ENCODE peak calls at places on chromosomes 5 and 9, in five cellular contexts. One of them, this sample, is unnamed.

GRCh38 chr9:130453487-130453886 is 8.7 kb downstream of the ASS1 start:
- DNase-seq in HepG2: peak
- DNase-seq in K562: peak
- DNase-seq in H1: no peak
- DNase-seq in A549: no peak
- DNase-seq in this sample: peak

GRCh38 chr9:84811072-84811725 is 141.7 kb downstream of the NTRK2 start:
- DNase-seq in K562: no peak
- DNase-seq in HepG2: no peak
- DNase-seq in H1: no peak
- DNase-seq in A549: no peak
- DNase-seq in this sample: no peak

GRCh38 chr5:675876-676698 is 17.1 kb downstream of the TPPP start:
- DNase-seq in H1: no peak
- DNase-seq in A549: no peak
- DNase-seq in K562: no peak
- DNase-seq in HepG2: no peak
- DNase-seq in this sample: no peak

GRCh38 chr9:77944556-77945261 is 86.9 kb downstream of the GNAQ start:
- DNase-seq in H1: no peak
- DNase-seq in A549: peak
- DNase-seq in K562: no peak
- DNase-seq in HepG2: no peak
- DNase-seq in this sample: no peak

GRCh38 chr5:180784497-180785097 is 18.0 kb downstream of the MGAT1 start:
- DNase-seq in H1: no peak
- DNase-seq in HepG2: peak
- DNase-seq in A549: peak
- DNase-seq in K562: peak
- DNase-seq in this sample: peak

GRCh38 chr5:9265391-9266287 is 280.2 kb downstream of the SEMA5A start:
- DNase-seq in H1: peak
- DNase-seq in K562: no peak
- DNase-seq in HepG2: no peak
- DNase-seq in A549: no peak
- DNase-seq in this sample: peak

GRCh38 chr5:36108758-36109245 is 42.1 kb upstream of the UGT3A2 start:
- DNase-seq in A549: no peak
- DNase-seq in H1: no peak
- DNase-seq in K562: no peak
- DNase-seq in HepG2: no peak
- DNase-seq in this sample: no peak

GRCh38 chr9:36765468-36766341 is 193.0 kb downstream of the MELK start:
- DNase-seq in H1: peak
- DNase-seq in HepG2: peak
- DNase-seq in A549: peak
- DNase-seq in K562: peak
- DNase-seq in this sample: peak

GRCh38 chr5:158100373-158100902 is 241.5 kb upstream of the CLINT1 start:
- DNase-seq in HepG2: no peak
- DNase-seq in K562: no peak
- DNase-seq in H1: no peak
- DNase-seq in A549: no peak
- DNase-seq in this sample: no peak

GRCh38 chr9:121892706-121893105 is 200.4 kb downstream of the TTLL11 start:
- DNase-seq in H1: no peak
- DNase-seq in A549: no peak
- DNase-seq in HepG2: no peak
- DNase-seq in K562: no peak
- DNase-seq in this sample: peak

GRCh38 chr9:75448281-75448680 is 360.0 kb downstream of the OSTF1 start:
- DNase-seq in A549: no peak
- DNase-seq in K562: no peak
- DNase-seq in H1: no peak
- DNase-seq in HepG2: no peak
- DNase-seq in this sample: no peak

GRCh38 chr9:130870491-130871381 is 25.9 kb downstream of the QRFP start:
- DNase-seq in H1: no peak
- DNase-seq in K562: no peak
- DNase-seq in A549: no peak
- DNase-seq in HepG2: no peak
- DNase-seq in this sample: no peak

GRCh38 chr5:151659001-151659754 is 27.5 kb downstream of the SPARC start:
- DNase-seq in K562: peak
- DNase-seq in A549: peak
- DNase-seq in HepG2: peak
- DNase-seq in H1: peak
- DNase-seq in this sample: peak

GRCh38 chr5:45765561-45765960 is 69.4 kb upstream of the HCN1 start:
- DNase-seq in HepG2: no peak
- DNase-seq in K562: no peak
- DNase-seq in A549: no peak
- DNase-seq in H1: no peak
- DNase-seq in this sample: no peak

GRCh38 chr5:105849701-105850100 is 1821.0 kb downstream of the EFNA5 start:
- DNase-seq in K562: no peak
- DNase-seq in H1: no peak
- DNase-seq in HepG2: no peak
- DNase-seq in A549: no peak
- DNase-seq in this sample: peak

GRCh38 chr5:43203373-43203772 is 11.3 kb downstream of the NIM1K start:
- DNase-seq in H1: no peak
- DNase-seq in HepG2: no peak
- DNase-seq in K562: no peak
- DNase-seq in A549: no peak
- DNase-seq in this sample: peak

GRCh38 chr9:68782546-68782945 is 77.5 kb downstream of the PIP5K1B start:
- DNase-seq in A549: no peak
- DNase-seq in K562: no peak
- DNase-seq in H1: no peak
- DNase-seq in HepG2: no peak
- DNase-seq in this sample: no peak

GRCh38 chr5:169970911-169971436 is 9.3 kb downstream of the INSYN2B start:
- DNase-seq in HepG2: no peak
- DNase-seq in K562: no peak
- DNase-seq in H1: no peak
- DNase-seq in A549: peak
- DNase-seq in this sample: peak

GRCh38 chr5:81288021-81288433 is 13.4 kb upstream of the ZCCHC9 start:
- DNase-seq in A549: no peak
- DNase-seq in K562: no peak
- DNase-seq in H1: no peak
- DNase-seq in HepG2: no peak
- DNase-seq in this sample: no peak

GRCh38 chr9:700365-701282 is 140.9 kb upstream of the DMRT1 start:
- DNase-seq in K562: no peak
- DNase-seq in A549: no peak
- DNase-seq in HepG2: no peak
- DNase-seq in H1: no peak
- DNase-seq in this sample: no peak

GRCh38 chr5:96080557-96080956 is 118.9 kb upstream of the ELL2 start:
- DNase-seq in HepG2: no peak
- DNase-seq in A549: peak
- DNase-seq in K562: peak
- DNase-seq in H1: no peak
- DNase-seq in this sample: peak

GRCh38 chr5:169717298-169717697 is 80.2 kb downstream of the DOCK2 start:
- DNase-seq in K562: no peak
- DNase-seq in HepG2: no peak
- DNase-seq in H1: no peak
- DNase-seq in A549: no peak
- DNase-seq in this sample: peak

GRCh38 chr5:52844885-52845284 is 57.2 kb downstream of the ITGA1 start:
- DNase-seq in K562: no peak
- DNase-seq in A549: no peak
- DNase-seq in HepG2: no peak
- DNase-seq in H1: no peak
- DNase-seq in this sample: peak

GRCh38 chr9:38226491-38226951 is 157.5 kb upstream of the SHB start:
- DNase-seq in A549: peak
- DNase-seq in K562: peak
- DNase-seq in H1: no peak
- DNase-seq in HepG2: peak
- DNase-seq in this sample: peak

GRCh38 chr5:79346420-79346824 is 110.5 kb downstream of the JMY start:
- DNase-seq in K562: peak
- DNase-seq in A549: peak
- DNase-seq in H1: no peak
- DNase-seq in HepG2: no peak
- DNase-seq in this sample: peak

GRCh38 chr9:107462691-107463090 is 26.9 kb downstream of the KLF4 start:
- DNase-seq in H1: no peak
- DNase-seq in A549: no peak
- DNase-seq in K562: no peak
- DNase-seq in HepG2: peak
- DNase-seq in this sample: no peak

GRCh38 chr9:4327504-4328191 is 27.8 kb upstream of the GLIS3 start:
- DNase-seq in H1: no peak
- DNase-seq in K562: no peak
- DNase-seq in A549: no peak
- DNase-seq in HepG2: no peak
- DNase-seq in this sample: peak

GRCh38 chr9:130698514-130698913 is 4.9 kb downstream of the EXOSC2 start:
- DNase-seq in H1: no peak
- DNase-seq in A549: no peak
- DNase-seq in HepG2: peak
- DNase-seq in K562: no peak
- DNase-seq in this sample: peak

DNA sequence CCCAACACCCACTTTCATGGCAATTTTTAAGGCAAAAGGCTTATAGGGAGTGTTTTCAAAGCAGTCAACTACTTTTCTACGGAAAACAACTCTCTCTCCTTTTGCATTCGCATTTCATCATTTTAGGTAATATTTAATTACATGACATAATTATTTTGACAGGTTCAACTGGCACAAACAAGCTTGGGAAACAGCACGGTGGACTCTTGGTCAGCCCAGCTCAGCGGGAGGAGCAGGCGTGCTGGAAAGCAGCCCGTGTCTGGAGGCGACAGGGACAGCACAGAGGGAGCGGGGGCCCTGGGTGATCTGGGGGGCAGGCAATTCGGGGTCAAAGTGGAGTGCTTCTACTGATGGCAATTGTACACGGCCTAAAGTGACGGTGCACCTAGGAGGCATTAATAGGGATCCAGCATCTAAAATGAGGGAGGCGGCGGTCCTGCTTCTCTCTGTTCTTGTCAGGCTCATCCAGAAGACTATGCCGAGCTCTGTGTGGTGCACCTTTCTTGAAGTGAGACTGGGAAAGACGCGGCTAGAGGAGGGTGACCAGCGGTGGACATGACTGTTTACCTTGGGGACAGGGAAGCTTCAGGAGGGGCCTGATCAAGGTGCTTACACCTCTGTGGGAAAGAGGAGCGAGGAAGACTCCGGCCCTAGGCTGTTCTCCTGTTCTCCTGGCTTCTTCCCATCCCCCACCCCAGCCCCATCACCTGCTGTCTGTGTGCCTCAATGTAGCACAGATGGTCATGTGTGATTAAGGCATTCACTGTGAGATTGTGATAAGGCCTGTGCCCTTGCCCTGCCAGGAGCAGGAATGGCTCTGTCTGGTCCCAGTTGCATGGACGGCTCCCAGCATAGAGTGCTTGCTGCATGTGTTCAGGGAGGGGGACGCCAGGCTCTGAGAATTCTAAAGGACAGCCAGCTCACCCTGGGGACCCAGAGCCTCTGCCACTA is 3.4 kb downstream of the MYMK start:
- DNase-seq in H1: no peak
- DNase-seq in HepG2: peak
- DNase-seq in K562: no peak
- DNase-seq in A549: no peak
- DNase-seq in this sample: no peak
- TF ChIP-seq MAFK in H1: no peak
- TF ChIP-seq MAFK in HepG2: no peak
- TF ChIP-seq MAFK in K562: no peak
- TF ChIP-seq MAFK in A549: no peak
- TF ChIP-seq MAFK in this sample: no peak

DNA sequence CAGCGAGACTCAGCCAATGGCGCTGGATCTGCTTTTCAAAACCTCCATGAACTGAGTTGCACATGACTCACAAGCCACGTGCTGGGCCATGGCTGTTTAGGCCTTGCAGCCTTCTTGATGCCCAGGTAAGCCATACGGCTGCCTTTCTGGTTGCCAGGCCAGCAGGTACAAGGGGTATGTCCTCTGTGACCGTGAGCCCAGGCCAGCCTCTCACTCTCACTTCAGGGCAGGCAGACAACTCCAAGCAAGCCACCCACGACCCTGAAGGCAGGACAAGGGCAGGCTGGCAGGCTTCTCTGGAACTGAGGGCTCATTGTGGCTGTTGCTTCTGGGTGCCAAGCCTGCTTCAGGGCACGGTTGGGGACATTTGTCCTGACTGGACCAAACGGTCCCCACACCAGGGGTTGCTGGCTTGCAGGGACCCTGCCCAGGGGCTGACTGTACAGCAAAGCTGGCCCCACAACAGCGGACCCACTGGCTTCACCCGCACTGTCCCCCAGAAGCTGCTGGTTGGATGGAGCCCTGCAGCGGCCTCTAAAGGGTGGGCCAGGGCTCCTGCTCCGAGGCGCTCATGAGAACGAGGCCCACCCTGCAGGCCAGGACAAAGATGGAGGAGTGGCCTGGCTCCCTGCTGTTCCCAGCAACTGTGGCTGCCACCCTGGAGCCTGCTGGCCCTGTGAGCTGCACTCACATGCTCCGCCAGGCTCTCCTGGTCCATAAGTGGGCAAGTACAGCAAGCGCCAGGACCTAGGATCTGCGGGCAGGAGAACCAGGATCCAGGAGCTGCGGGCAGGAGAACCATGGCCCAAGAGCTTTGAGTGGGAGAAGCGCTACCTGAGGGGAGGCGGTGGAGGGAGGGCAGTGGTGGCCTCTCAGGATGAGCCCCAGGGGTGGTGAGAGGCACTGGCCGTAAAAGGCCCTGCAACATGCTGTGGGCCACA is 34.3 kb upstream of the NSMF start:
- DNase-seq in K562: no peak
- DNase-seq in H1: no peak
- DNase-seq in HepG2: no peak
- DNase-seq in A549: no peak
- DNase-seq in this sample: no peak
- TF ChIP-seq MAFK in K562: no peak
- TF ChIP-seq MAFK in H1: no peak
- TF ChIP-seq MAFK in HepG2: no peak
- TF ChIP-seq MAFK in A549: no peak
- TF ChIP-seq MAFK in this sample: no peak

DNA sequence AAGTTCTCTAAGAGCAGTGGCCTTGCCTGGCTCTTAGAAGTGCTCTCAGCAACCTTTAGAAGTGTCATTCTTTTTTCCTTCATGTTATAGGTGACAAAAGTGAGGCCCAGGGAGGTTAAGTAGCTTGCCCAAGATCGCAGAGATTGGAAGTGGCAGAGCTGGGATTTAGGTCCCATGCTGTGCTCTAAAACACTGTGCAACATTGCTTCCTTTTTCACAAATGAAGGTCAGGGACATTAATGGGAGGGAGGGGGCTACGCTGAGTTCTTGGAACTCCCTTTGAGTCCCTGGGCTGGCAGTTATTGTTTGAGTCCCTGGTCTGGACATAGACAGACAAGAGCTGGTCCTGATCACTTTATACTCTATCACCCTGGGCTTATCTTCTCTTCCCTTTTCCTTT is 45.3 kb downstream of the PAM start:
- DNase-seq in HepG2: no peak
- DNase-seq in A549: no peak
- DNase-seq in H1: no peak
- DNase-seq in K562: no peak
- DNase-seq in this sample: no peak
- TF ChIP-seq MAFK in HepG2: no peak
- TF ChIP-seq MAFK in A549: no peak
- TF ChIP-seq MAFK in H1: no peak
- TF ChIP-seq MAFK in K562: no peak
- TF ChIP-seq MAFK in this sample: no peak

GRCh38 chr9:136791466-136792276 is 527 bp downstream of the TMEM141 start:
- DNase-seq in H1: no peak
- DNase-seq in HepG2: peak
- DNase-seq in K562: peak
- DNase-seq in A549: peak
- DNase-seq in this sample: no peak
- TF ChIP-seq MAFK in H1: no peak
- TF ChIP-seq MAFK in HepG2: no peak
- TF ChIP-seq MAFK in K562: no peak
- TF ChIP-seq MAFK in A549: no peak
- TF ChIP-seq MAFK in this sample: no peak

This sample was measured in IMR-90.